ENCODE peak calls at places on chromosome 21, in six cellular contexts. C is kidney epithelial cell, A is endothelial cell of umbilical vein, J is nephron progenitor cell, S is GM10248, K is dorsolateral prefrontal cortex. M is an unnamed sample.

GRCh38 chr21:26210614-26211013 is 40.0 kb upstream of the APP start:
- DNase-seq in K (no peak), A (no peak), C (no peak), S (no peak), J (no peak), M (no peak)

GRCh38 chr21:42570362-42570761 is 56.7 kb downstream of the SLC37A1 start:
- DNase-seq in S (no peak), J (no peak), K (no peak), A (no peak), C (no peak), M (no peak)

GRCh38 chr21:41360072-41360821 is 1.6 kb upstream of the MX2 start:
- DNase-seq in S (no peak), K (no peak), J (no peak), A (no peak), C (no peak), M (no peak)

GRCh38 chr21:46618738-46619369 is 14.0 kb upstream of the S100B start:
- DNase-seq in J (no peak), C (no peak), A (no peak), K (no peak), S (no peak), M (no peak)

GRCh38 chr21:42146821-42147220 is 72.1 kb upstream of the ABCG1 start:
- DNase-seq in K (no peak), J (no peak), C (no peak), S (no peak), A (no peak), M (no peak)

GRCh38 chr21:32562426-32562825 is 22.9 kb downstream of the TCP10L start:
- DNase-seq in C (peak), J (no peak), K (no peak), S (no peak), A (peak), M (peak)

GRCh38 chr21:46557919-46558392 is 46.9 kb downstream of the S100B start:
- DNase-seq in A (no peak), K (no peak), C (no peak), S (no peak), J (no peak), M (no peak)

GRCh38 chr21:41289431-41289830 is 27.2 kb upstream of the FAM3B start:
- DNase-seq in J (peak), K (no peak), A (no peak), C (no peak), S (no peak), M (no peak)

GRCh38 chr21:18430341-18430740 is 26.8 kb upstream of the TMPRSS15 start:
- DNase-seq in K (no peak), C (no peak), A (no peak), J (no peak), S (no peak), M (no peak)

GRCh38 chr21:26067836-26068401 is 102.7 kb downstream of the APP start:
- DNase-seq in C (no peak), A (peak), K (no peak), S (no peak), J (no peak), M (no peak)

GRCh38 chr21:36627242-36627641 is 71.7 kb upstream of the SIM2 start:
- DNase-seq in K (no peak), C (peak), A (no peak), S (no peak), J (no peak), M (no peak)

GRCh38 chr21:26116456-26117011 is 54.0 kb downstream of the APP start:
- DNase-seq in J (no peak), C (no peak), K (no peak), S (no peak), A (no peak), M (no peak)

GRCh38 chr21:21163904-21164303 is 165.7 kb downstream of the NCAM2 start:
- DNase-seq in C (peak), J (peak), S (peak), K (peak), A (peak), M (peak)

GRCh38 chr21:36839123-36839522 is 127.3 kb downstream of the HLCS start:
- DNase-seq in C (no peak), J (no peak), K (no peak), S (no peak), A (no peak), M (no peak)

GRCh38 chr21:33380483-33380998 is 22.7 kb upstream of the IFNGR2 start:
- DNase-seq in S (peak), J (no peak), A (peak), C (peak), K (peak), M (peak)

GRCh38 chr21:14074177-14074576 is 136.6 kb downstream of the LIPI start:
- DNase-seq in J (no peak), K (no peak), S (no peak), A (no peak), C (no peak), M (no peak)
- TF ChIP-seq CTCF in J (no peak), K (no peak), S (no peak), A (no peak), C (no peak), M (no peak)

GRCh38 chr21:45356251-45356650 is 48.7 kb upstream of the COL18A1 start:
- DNase-seq in K (no peak), A (no peak), S (no peak), J (no peak), C (no peak), M (no peak)
- TF ChIP-seq CTCF in K (no peak), A (peak), S (no peak), J (no peak), C (peak), M (peak)

GRCh38 chr21:43718872-43719747 is at the start of gene PDXK:
- DNase-seq in S (peak), A (peak), C (no peak), J (peak), K (peak), M (no peak)
- TF ChIP-seq CTCF in S (peak), A (no peak), C (peak), J (no peak), K (peak), M (peak)

GRCh38 chr21:31142600-31142999 is 104.3 kb upstream of the KRTAP19-8 start:
- DNase-seq in A (no peak), S (no peak), J (no peak), C (no peak), K (no peak), M (no peak)
- TF ChIP-seq CTCF in A (no peak), S (peak), J (no peak), C (peak), K (no peak), M (peak)

DNA sequence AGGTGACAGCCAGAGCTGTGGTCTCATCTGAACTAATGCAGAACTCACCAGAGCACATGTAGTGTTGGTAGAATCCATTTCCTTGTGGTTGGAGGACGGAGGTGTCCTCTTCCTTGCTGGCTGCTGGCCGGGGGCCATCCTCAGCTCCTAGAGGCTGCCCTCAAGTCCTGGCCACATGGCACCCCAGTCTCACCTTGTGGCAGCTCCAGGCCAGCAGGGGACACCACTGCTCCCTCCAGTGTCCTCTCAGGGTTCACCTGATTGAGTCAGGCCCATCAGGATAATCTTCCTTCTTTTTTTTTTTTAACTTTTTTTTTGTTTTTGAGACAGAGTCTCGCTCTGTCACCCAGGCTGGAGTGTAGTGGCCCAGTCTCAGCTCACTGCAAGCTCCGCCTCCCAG is 2.9 kb downstream of the KCNE1 start:
- DNase-seq in J (no peak), K (no peak), A (no peak), C (no peak), S (peak), M (no peak)
- TF ChIP-seq CTCF in J (no peak), K (peak), A (peak), C (no peak), S (peak), M (peak)

GRCh38 chr21:16330340-16331319 is 600.8 kb downstream of the USP25 start:
- DNase-seq in K (peak), J (peak), C (peak), S (peak), A (peak), M (peak)
- TF ChIP-seq CTCF in K (peak), J (peak), C (peak), S (peak), A (peak), M (peak)

DNA sequence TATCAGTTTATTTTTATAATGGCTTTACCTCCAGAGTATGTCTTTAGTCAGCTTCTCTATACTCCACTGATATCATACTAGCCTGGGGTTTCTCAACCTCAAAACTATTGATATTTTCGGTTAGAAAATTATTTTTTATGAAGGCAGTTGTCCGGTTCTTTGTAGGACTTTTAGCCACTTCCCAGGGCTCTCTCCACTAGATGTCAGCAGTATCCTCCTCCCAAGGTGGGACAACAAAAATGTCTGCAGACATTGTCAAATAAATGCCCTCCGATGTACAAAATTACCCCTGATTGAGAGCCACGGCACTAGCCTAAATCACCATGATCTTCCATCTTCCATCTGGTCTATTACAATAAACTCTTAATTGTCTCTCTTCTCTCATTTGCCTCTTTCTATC is 4.1 kb upstream of the GRIK1 start:
- DNase-seq in C (no peak), A (no peak), J (no peak), S (no peak), K (no peak), M (no peak)
- TF ChIP-seq CTCF in C (peak), A (no peak), J (peak), S (no peak), K (no peak), M (peak)

GRCh38 chr21:30255679-30256078 is 27.1 kb downstream of the KRTAP24-1 start:
- DNase-seq in J (no peak), S (no peak), K (no peak), C (no peak), A (no peak), M (no peak)

GRCh38 chr21:30251781-30252180 is 31.0 kb downstream of the KRTAP24-1 start:
- DNase-seq in J (no peak), A (no peak), K (no peak), C (no peak), S (no peak), M (no peak)

GRCh38 chr21:30256100-30256499 is 26.6 kb downstream of the KRTAP24-1 start:
- DNase-seq in A (no peak), C (no peak), J (no peak), S (no peak), K (no peak), M (no peak)

DNA sequence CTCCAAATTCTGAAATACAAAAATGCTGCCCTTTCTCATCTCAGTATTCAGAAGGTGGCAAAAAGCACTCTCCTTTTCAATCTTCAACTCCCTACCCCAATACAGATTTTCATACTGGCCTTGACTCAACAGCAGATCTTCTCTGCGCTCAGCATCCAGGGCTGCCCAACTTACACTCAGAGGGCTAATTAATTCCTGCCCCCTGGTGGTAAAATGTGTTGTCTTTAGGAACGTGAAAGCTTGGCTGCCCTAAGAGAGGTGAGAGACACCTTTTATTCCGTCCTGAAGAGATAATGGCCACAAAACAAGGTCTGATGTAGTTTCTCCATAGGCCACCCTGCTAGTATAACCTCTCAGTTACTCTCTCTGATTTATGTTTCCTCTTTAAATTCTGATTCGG is 25.0 kb downstream of the KRTAP24-1 start:
- DNase-seq in J (peak), A (no peak), K (no peak), S (no peak), C (no peak), M (no peak)
- TF ChIP-seq CTCF in J (peak), A (no peak), K (no peak), S (no peak), C (peak), M (peak)

GRCh38 chr21:39062196-39062900 is 120.9 kb downstream of the PSMG1 start:
- DNase-seq in K (no peak), S (no peak), C (no peak), J (no peak), A (no peak), M (no peak)

GRCh38 chr21:39063517-39063916 is 119.7 kb downstream of the PSMG1 start:
- DNase-seq in J (no peak), K (no peak), S (no peak), A (no peak), C (no peak), M (no peak)

GRCh38 chr21:39064325-39065012 is 118.8 kb downstream of the PSMG1 start:
- DNase-seq in A (no peak), J (no peak), S (no peak), K (no peak), C (no peak), M (no peak)

GRCh38 chr21:39060485-39061099 is 122.7 kb downstream of the PSMG1 start:
- DNase-seq in C (no peak), K (no peak), A (no peak), S (no peak), J (no peak), M (no peak)

DNA sequence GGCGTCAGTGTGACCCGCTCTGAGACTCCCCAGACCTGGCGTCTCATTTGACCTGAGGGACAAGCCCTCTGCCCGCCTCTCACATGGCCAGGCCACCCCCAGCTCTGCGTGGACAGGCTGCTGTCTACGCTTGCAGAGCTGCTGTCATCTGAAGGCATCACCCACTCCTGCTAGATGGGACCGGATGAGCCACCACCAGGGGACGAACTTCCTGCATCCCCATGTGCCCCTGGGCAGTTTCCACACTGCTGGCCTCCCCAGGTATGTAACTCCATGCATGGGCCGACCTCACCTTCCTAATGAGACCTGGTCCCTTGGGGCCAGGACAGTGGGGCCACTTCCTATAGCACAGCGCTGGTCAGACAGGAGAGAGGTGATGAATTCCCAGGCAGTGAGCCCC is 121.5 kb downstream of the PSMG1 start:
- DNase-seq in J (no peak), K (no peak), A (no peak), C (no peak), S (no peak), M (no peak)
- TF ChIP-seq CTCF in J (no peak), K (no peak), A (no peak), C (no peak), S (no peak), M (no peak)

M was measured in retinal pigment epithelial cell.